ENCODE peak calls at places on chromosomes 1 and 21, in nine cellular contexts. F, D, X, P, Z, H, K, V and R are unnamed samples.

GRCh38 chr1:53379662-53380002 is 51.8 kb upstream of the LRP8 start:
- DNase-seq in F (no peak), D (no peak), X (no peak), P (no peak), Z (no peak), H (peak), K (no peak), V (no peak), R (peak)

GRCh38 chr1:150813028-150813707 is 5.1 kb upstream of the CTSK start:
- DNase-seq in F (peak), D (peak), X (peak), P (peak), Z (peak), H (peak), K (peak), V (no peak), R (peak)

GRCh38 chr1:14140800-14141526 is 441.0 kb downstream of the PRDM2 start:
- DNase-seq in F (peak), D (no peak), X (no peak), P (peak), Z (no peak), H (no peak), K (no peak), V (no peak), R (peak)

GRCh38 chr1:13948851-13949490 is 249.0 kb downstream of the PRDM2 start:
- DNase-seq in F (peak), D (no peak), X (peak), P (peak), Z (no peak), H (no peak), K (no peak), V (no peak), R (peak)

GRCh38 chr1:50271968-50272578 is 151.2 kb downstream of the DMRTA2 start:
- DNase-seq in F (peak), D (peak), X (no peak), P (peak), Z (peak), H (peak), K (peak), V (no peak), R (peak)

GRCh38 chr1:39628807-39629347 is 10.6 kb downstream of the HEYL start:
- DNase-seq in F (no peak), D (no peak), X (no peak), P (no peak), Z (no peak), H (no peak), K (no peak), V (no peak), R (no peak)

GRCh38 chr1:12434174-12434573 is 183.8 kb downstream of the DHRS3 start:
- DNase-seq in F (no peak), D (no peak), X (peak), P (peak), Z (peak), H (no peak), K (no peak), V (peak), R (no peak)

GRCh38 chr21:46119565-46120271 is 21.8 kb downstream of the COL6A2 start:
- DNase-seq in F (peak), D (peak), X (no peak), P (no peak), Z (no peak), H (peak), K (no peak), V (no peak), R (peak)

GRCh38 chr1:2316451-2316940 is 74.9 kb downstream of the MORN1 start:
- DNase-seq in F (no peak), D (no peak), X (no peak), P (peak), Z (no peak), H (no peak), K (no peak), V (no peak), R (no peak)

GRCh38 chr1:207404849-207405525 is 49.1 kb upstream of the CR2 start:
- DNase-seq in F (no peak), D (no peak), X (peak), P (peak), Z (peak), H (no peak), K (no peak), V (peak), R (no peak)

GRCh38 chr1:32536764-32537163 is 2.5 kb upstream of the ZBTB8A start:
- DNase-seq in F (no peak), D (no peak), X (no peak), P (no peak), Z (no peak), H (no peak), K (no peak), V (no peak), R (no peak)

GRCh38 chr1:10516925-10517676 is 42.4 kb downstream of the PEX14 start:
- DNase-seq in F (no peak), D (no peak), X (no peak), P (no peak), Z (no peak), H (no peak), K (no peak), V (no peak), R (no peak)

GRCh38 chr1:193325042-193325441 is 138.6 kb upstream of the B3GALT2 start:
- DNase-seq in F (no peak), D (no peak), X (no peak), P (no peak), Z (no peak), H (no peak), K (no peak), V (no peak), R (no peak)

GRCh38 chr21:36254106-36254941 is 65.7 kb upstream of the MORC3 start:
- DNase-seq in F (no peak), D (no peak), X (no peak), P (no peak), Z (no peak), H (no peak), K (no peak), V (no peak), R (no peak)

GRCh38 chr1:209869242-209870149 is 41.7 kb downstream of the UTP25 start:
- DNase-seq in F (no peak), D (no peak), X (peak), P (peak), Z (no peak), H (no peak), K (no peak), V (no peak), R (no peak)

GRCh38 chr1:67564193-67564592 is 120.8 kb upstream of the GADD45A start:
- DNase-seq in F (no peak), D (no peak), X (peak), P (peak), Z (no peak), H (no peak), K (no peak), V (no peak), R (no peak)

GRCh38 chr21:41939391-41939790 is 14.4 kb downstream of the C2CD2 start:
- DNase-seq in F (no peak), D (no peak), X (no peak), P (no peak), Z (no peak), H (no peak), K (no peak), V (no peak), R (no peak)

GRCh38 chr1:49163041-49163440 is 386.4 kb upstream of the BEND5 start:
- DNase-seq in F (no peak), D (no peak), X (no peak), P (peak), Z (no peak), H (no peak), K (no peak), V (no peak), R (no peak)

GRCh38 chr1:184910596-184910995 is 63.7 kb downstream of the NIBAN1 start:
- DNase-seq in F (peak), D (no peak), X (peak), P (peak), Z (no peak), H (no peak), K (peak), V (no peak), R (peak)

GRCh38 chr1:95916616-95917015 is 682.6 kb downstream of the RWDD3 start:
- DNase-seq in F (no peak), D (no peak), X (peak), P (peak), Z (no peak), H (no peak), K (no peak), V (no peak), R (no peak)

GRCh38 chr1:173481195-173481772 is 4.1 kb downstream of the PRDX6 start:
- DNase-seq in F (peak), D (no peak), X (no peak), P (no peak), Z (peak), H (no peak), K (no peak), V (no peak), R (no peak)

GRCh38 chr1:162147760-162148159 is 78.3 kb downstream of the NOS1AP start:
- DNase-seq in F (no peak), D (no peak), X (no peak), P (no peak), Z (no peak), H (no peak), K (no peak), V (no peak), R (no peak)

GRCh38 chr21:36606983-36607325 is 92.0 kb upstream of the SIM2 start:
- DNase-seq in F (no peak), D (no peak), X (no peak), P (no peak), Z (no peak), H (no peak), K (no peak), V (no peak), R (no peak)

GRCh38 chr1:172761581-172762025 is 102.7 kb downstream of the FASLG start:
- DNase-seq in F (no peak), D (no peak), X (peak), P (peak), Z (no peak), H (no peak), K (no peak), V (no peak), R (no peak)

GRCh38 chr1:201167625-201167991 is 13.3 kb upstream of the TMEM9 start:
- DNase-seq in F (no peak), D (no peak), X (no peak), P (no peak), Z (no peak), H (no peak), K (no peak), V (no peak), R (no peak)

GRCh38 chr21:45768741-45769049 is 125.2 kb downstream of the PCBP3 start:
- DNase-seq in F (no peak), D (no peak), X (no peak), P (no peak), Z (no peak), H (no peak), K (no peak), V (no peak), R (no peak)

GRCh38 chr1:78102082-78102481 is 56.3 kb downstream of the GIPC2 start:
- DNase-seq in F (no peak), D (no peak), X (peak), P (peak), Z (no peak), H (no peak), K (no peak), V (no peak), R (no peak)

GRCh38 chr1:196732526-196732925 is 42.1 kb upstream of the CFHR3 start:
- DNase-seq in F (no peak), D (no peak), X (no peak), P (no peak), Z (no peak), H (no peak), K (no peak), V (no peak), R (no peak)

GRCh38 chr1:59674605-59675004 is 140.1 kb upstream of the HOOK1 start:
- DNase-seq in F (no peak), D (no peak), X (peak), P (peak), Z (no peak), H (no peak), K (no peak), V (no peak), R (peak)

GRCh38 chr1:46008585-46008984 is 123.8 kb downstream of the PIK3R3 start:
- DNase-seq in F (no peak), D (no peak), X (no peak), P (peak), Z (peak), H (no peak), K (no peak), V (no peak), R (no peak)

GRCh38 chr1:18446751-18447150 is 34.0 kb upstream of the KLHDC7A start:
- DNase-seq in F (no peak), D (no peak), X (no peak), P (no peak), Z (no peak), H (no peak), K (no peak), V (no peak), R (no peak)

GRCh38 chr1:9659328-9659727 is 7.8 kb downstream of the PIK3CD start:
- DNase-seq in F (no peak), D (no peak), X (peak), P (peak), Z (no peak), H (no peak), K (no peak), V (no peak), R (no peak)

GRCh38 chr1:174964261-174964984 is 35.3 kb upstream of the CACYBP start:
- DNase-seq in F (no peak), D (no peak), X (no peak), P (peak), Z (peak), H (no peak), K (no peak), V (peak), R (no peak)

GRCh38 chr1:10634428-10635384 is 160.0 kb downstream of the PEX14 start:
- DNase-seq in F (no peak), D (no peak), X (no peak), P (peak), Z (peak), H (no peak), K (no peak), V (no peak), R (no peak)

GRCh38 chr21:26851109-26851944 is 6.1 kb upstream of the ADAMTS1 start:
- DNase-seq in F (no peak), D (no peak), X (peak), P (no peak), Z (no peak), H (no peak), K (no peak), V (no peak), R (no peak)

GRCh38 chr1:69404486-69404885 is 163.2 kb upstream of the LRRC7 start:
- DNase-seq in F (no peak), D (no peak), X (no peak), P (no peak), Z (no peak), H (no peak), K (no peak), V (no peak), R (no peak)

GRCh38 chr1:91876040-91876470 is 9.9 kb downstream of the TGFBR3 start:
- DNase-seq in F (no peak), D (no peak), X (no peak), P (no peak), Z (no peak), H (no peak), K (no peak), V (no peak), R (no peak)
- H3K27ac ChIP-seq in F (peak), D (no peak), X (no peak), P (no peak), Z (no peak), H (no peak), K (no peak), V (no peak), R (no peak)

GRCh38 chr1:52157582-52157981 is 15.7 kb downstream of the ZFYVE9 start:
- DNase-seq in F (no peak), D (no peak), X (peak), P (peak), Z (no peak), H (no peak), K (no peak), V (no peak), R (no peak)

GRCh38 chr1:52153898-52154297 is 12.0 kb downstream of the ZFYVE9 start:
- DNase-seq in F (no peak), D (no peak), X (no peak), P (no peak), Z (no peak), H (no peak), K (no peak), V (no peak), R (no peak)

GRCh38 chr1:52156460-52156859 is 14.6 kb downstream of the ZFYVE9 start:
- DNase-seq in F (no peak), D (no peak), X (no peak), P (no peak), Z (peak), H (no peak), K (no peak), V (no peak), R (no peak)

GRCh38 chr1:52152572-52152971 is 10.7 kb downstream of the ZFYVE9 start:
- DNase-seq in F (no peak), D (no peak), X (no peak), P (no peak), Z (no peak), H (no peak), K (no peak), V (no peak), R (no peak)

DNA sequence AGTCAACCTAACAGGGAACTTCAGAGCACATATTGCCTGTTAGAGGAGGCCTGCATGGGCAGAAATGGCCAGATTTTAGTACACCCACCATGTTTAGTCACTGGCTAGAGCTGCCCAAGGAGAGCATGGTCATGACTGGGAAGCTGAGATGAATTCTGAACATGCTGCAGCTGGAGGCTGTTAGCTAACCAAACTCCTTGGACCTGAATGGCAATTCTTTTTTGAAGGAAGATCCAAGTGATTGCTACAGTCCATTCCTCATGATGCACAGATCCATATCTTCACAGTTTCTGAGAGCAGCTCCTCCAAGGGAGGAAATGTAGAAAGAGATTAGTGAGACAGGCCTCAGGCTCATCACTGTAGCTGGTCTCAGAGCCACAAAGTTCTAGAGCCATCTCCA is 11.1 kb downstream of the ZFYVE9 start:
- DNase-seq in F (no peak), D (no peak), X (no peak), P (peak), Z (no peak), H (no peak), K (no peak), V (no peak), R (no peak)
- H3K27ac ChIP-seq in F (no peak), D (no peak), X (no peak), P (peak), Z (no peak), H (no peak), K (no peak), V (no peak), R (no peak)

GRCh38 chr1:5962265-5963105 is 29.7 kb downstream of the NPHP4 start:
- DNase-seq in F (no peak), D (no peak), X (no peak), P (no peak), Z (no peak), H (peak), K (no peak), V (no peak), R (no peak)

GRCh38 chr1:5959087-5959486 is 33.1 kb downstream of the NPHP4 start:
- DNase-seq in F (no peak), D (no peak), X (no peak), P (no peak), Z (no peak), H (peak), K (no peak), V (no peak), R (no peak)

GRCh38 chr1:5960336-5960735 is 31.9 kb downstream of the NPHP4 start:
- DNase-seq in F (no peak), D (no peak), X (no peak), P (no peak), Z (no peak), H (peak), K (no peak), V (no peak), R (no peak)

GRCh38 chr1:5959667-5960230 is 32.5 kb downstream of the NPHP4 start:
- DNase-seq in F (no peak), D (no peak), X (no peak), P (no peak), Z (no peak), H (peak), K (no peak), V (no peak), R (no peak)

GRCh38 chr1:5961601-5962000 is 30.6 kb downstream of the NPHP4 start:
- DNase-seq in F (no peak), D (no peak), X (no peak), P (no peak), Z (no peak), H (peak), K (no peak), V (no peak), R (no peak)
- H3K27ac ChIP-seq in F (no peak), D (no peak), X (no peak), P (no peak), Z (no peak), H (no peak), K (no peak), V (no peak), R (no peak)

GRCh38 chr1:56576880-56577858 is 2.2 kb downstream of the PLPP3 start:
- DNase-seq in F (no peak), D (no peak), X (peak), P (peak), Z (peak), H (no peak), K (no peak), V (no peak), R (peak)
- H3K27ac ChIP-seq in F (peak), D (no peak), X (peak), P (peak), Z (peak), H (peak), K (peak), V (no peak), R (peak)

GRCh38 chr21:14688412-14688811 is 142.3 kb upstream of the SAMSN1 start:
- DNase-seq in F (no peak), D (no peak), X (no peak), P (no peak), Z (no peak), H (no peak), K (no peak), V (no peak), R (no peak)
- H3K27ac ChIP-seq in F (no peak), D (no peak), X (no peak), P (no peak), Z (no peak), H (no peak), K (no peak), V (no peak), R (no peak)

DNA sequence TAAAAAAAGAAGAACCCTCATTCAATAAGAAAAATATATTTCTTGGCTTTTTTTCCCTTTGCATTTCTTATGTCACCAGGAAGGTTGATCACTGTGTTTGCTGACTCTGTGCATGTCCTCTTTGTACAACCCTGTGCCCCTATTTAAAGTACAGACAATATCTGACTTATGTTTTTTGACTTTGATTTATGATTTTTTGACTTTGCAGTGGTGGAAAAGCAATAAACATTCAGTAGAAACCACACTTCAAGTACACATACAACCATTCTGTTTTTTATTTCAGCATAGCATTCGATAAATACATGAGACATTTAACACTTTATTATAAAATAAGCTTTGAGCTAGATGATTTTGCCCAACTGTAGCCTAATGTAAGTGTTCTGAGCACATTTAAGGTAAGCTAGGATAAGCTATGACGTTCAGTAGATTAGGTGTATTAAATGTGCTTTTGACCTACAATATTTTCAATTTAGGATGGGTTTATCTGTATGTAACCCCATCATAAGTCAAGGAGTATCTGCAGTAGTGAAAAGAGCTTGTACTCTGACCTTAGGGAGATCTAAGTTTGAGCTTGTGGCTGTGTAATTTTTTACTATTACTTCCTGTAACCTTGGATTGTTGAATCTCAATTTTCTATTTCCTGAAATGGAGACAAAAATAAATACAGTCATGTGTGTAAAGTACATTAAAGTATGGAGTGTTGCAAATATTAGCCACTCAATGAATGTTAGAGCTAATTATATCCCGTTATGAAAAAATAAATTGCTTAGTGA is 1.2 kb downstream of the RNASEL start:
- DNase-seq in F (no peak), D (no peak), X (no peak), P (no peak), Z (peak), H (no peak), K (no peak), V (no peak), R (no peak)
- H3K27ac ChIP-seq in F (peak), D (peak), X (no peak), P (no peak), Z (peak), H (peak), K (peak), V (peak), R (peak)